ENCODE peak calls at places on chromosomes 12 and 14, in nine cellular contexts. One of them, this sample, is unnamed.

GRCh38 chr14:29798078-29798477 is 129.6 kb downstream of the PRKD1 start:
- DNase-seq in heart left ventricle: no peak
- DNase-seq in CD4-positive, CD25-positive, alpha-beta regulatory T cell: no peak
- DNase-seq in PC-9: no peak
- DNase-seq in CD8-positive, alpha-beta memory T cell: no peak
- DNase-seq in dorsolateral prefrontal cortex: no peak
- DNase-seq in stomach: no peak
- DNase-seq in body of pancreas: no peak
- DNase-seq in heart right ventricle: no peak
- DNase-seq in this sample: no peak

GRCh38 chr14:105931808-105932483 is 405.6 kb downstream of the TMEM121 start:
- DNase-seq in dorsolateral prefrontal cortex: no peak
- DNase-seq in CD4-positive, CD25-positive, alpha-beta regulatory T cell: peak; percentile 30
- DNase-seq in CD8-positive, alpha-beta memory T cell: no peak
- DNase-seq in heart right ventricle: no peak
- DNase-seq in heart left ventricle: peak; percentile 5
- DNase-seq in stomach: peak; percentile 9
- DNase-seq in body of pancreas: no peak
- DNase-seq in PC-9: no peak
- DNase-seq in this sample: no peak

GRCh38 chr12:82507656-82508055 is 149.3 kb downstream of the METTL25 start:
- DNase-seq in CD8-positive, alpha-beta memory T cell: no peak
- DNase-seq in PC-9: no peak
- DNase-seq in stomach: no peak
- DNase-seq in CD4-positive, CD25-positive, alpha-beta regulatory T cell: no peak
- DNase-seq in body of pancreas: no peak
- DNase-seq in heart right ventricle: no peak
- DNase-seq in dorsolateral prefrontal cortex: no peak
- DNase-seq in heart left ventricle: no peak
- DNase-seq in this sample: no peak

GRCh38 chr12:132415456-132416120 is 74.4 kb upstream of the FBRSL1 start:
- DNase-seq in CD8-positive, alpha-beta memory T cell: no peak
- DNase-seq in dorsolateral prefrontal cortex: no peak
- DNase-seq in stomach: no peak
- DNase-seq in CD4-positive, CD25-positive, alpha-beta regulatory T cell: no peak
- DNase-seq in heart right ventricle: no peak
- DNase-seq in body of pancreas: no peak
- DNase-seq in PC-9: no peak
- DNase-seq in heart left ventricle: no peak
- DNase-seq in this sample: no peak

GRCh38 chr12:91129662-91130362 is 18.5 kb upstream of the LUM start:
- DNase-seq in CD4-positive, CD25-positive, alpha-beta regulatory T cell: no peak
- DNase-seq in CD8-positive, alpha-beta memory T cell: no peak
- DNase-seq in PC-9: no peak
- DNase-seq in body of pancreas: no peak
- DNase-seq in heart left ventricle: no peak
- DNase-seq in dorsolateral prefrontal cortex: no peak
- DNase-seq in stomach: no peak
- DNase-seq in heart right ventricle: no peak
- DNase-seq in this sample: no peak

GRCh38 chr12:76029982-76030377 is 1.6 kb downstream of the PHLDA1 start:
- DNase-seq in PC-9: no peak
- DNase-seq in body of pancreas: peak; percentile 16
- DNase-seq in CD8-positive, alpha-beta memory T cell: no peak
- DNase-seq in CD4-positive, CD25-positive, alpha-beta regulatory T cell: no peak
- DNase-seq in dorsolateral prefrontal cortex: no peak
- DNase-seq in stomach: no peak
- DNase-seq in heart left ventricle: no peak
- DNase-seq in heart right ventricle: peak; percentile 18
- DNase-seq in this sample: no peak

GRCh38 chr12:52524898-52525591 is 4.9 kb upstream of the KRT5 start:
- DNase-seq in stomach: no peak
- DNase-seq in PC-9: no peak
- DNase-seq in heart right ventricle: no peak
- DNase-seq in body of pancreas: no peak
- DNase-seq in heart left ventricle: no peak
- DNase-seq in dorsolateral prefrontal cortex: no peak
- DNase-seq in CD8-positive, alpha-beta memory T cell: no peak
- DNase-seq in CD4-positive, CD25-positive, alpha-beta regulatory T cell: no peak
- DNase-seq in this sample: no peak

GRCh38 chr12:48118491-48118890 is 673 bp upstream of the PFKM start:
- DNase-seq in heart left ventricle: no peak
- DNase-seq in CD4-positive, CD25-positive, alpha-beta regulatory T cell: no peak
- DNase-seq in PC-9: no peak
- DNase-seq in CD8-positive, alpha-beta memory T cell: no peak
- DNase-seq in dorsolateral prefrontal cortex: no peak
- DNase-seq in body of pancreas: no peak
- DNase-seq in stomach: no peak
- DNase-seq in heart right ventricle: no peak
- DNase-seq in this sample: no peak

GRCh38 chr14:49928010-49928409 is 35.1 kb downstream of the ARF6 start:
- DNase-seq in CD8-positive, alpha-beta memory T cell: no peak
- DNase-seq in PC-9: no peak
- DNase-seq in stomach: no peak
- DNase-seq in body of pancreas: no peak
- DNase-seq in CD4-positive, CD25-positive, alpha-beta regulatory T cell: no peak
- DNase-seq in heart left ventricle: no peak
- DNase-seq in heart right ventricle: no peak
- DNase-seq in dorsolateral prefrontal cortex: no peak
- DNase-seq in this sample: no peak

GRCh38 chr12:46374711-46375110 is 2.1 kb upstream of the SLC38A2 start:
- DNase-seq in heart left ventricle: no peak
- DNase-seq in dorsolateral prefrontal cortex: no peak
- DNase-seq in stomach: no peak
- DNase-seq in CD4-positive, CD25-positive, alpha-beta regulatory T cell: no peak
- DNase-seq in body of pancreas: no peak
- DNase-seq in PC-9: no peak
- DNase-seq in heart right ventricle: no peak
- DNase-seq in CD8-positive, alpha-beta memory T cell: no peak
- DNase-seq in this sample: no peak

GRCh38 chr14:101494826-101495225 is 66.5 kb upstream of the DIO3 start:
- DNase-seq in heart right ventricle: no peak
- DNase-seq in body of pancreas: no peak
- DNase-seq in PC-9: no peak
- DNase-seq in CD8-positive, alpha-beta memory T cell: no peak
- DNase-seq in heart left ventricle: peak; percentile 6
- DNase-seq in stomach: peak; percentile 17
- DNase-seq in dorsolateral prefrontal cortex: no peak
- DNase-seq in CD4-positive, CD25-positive, alpha-beta regulatory T cell: no peak
- DNase-seq in this sample: no peak

GRCh38 chr12:63802012-63802608 is 22.4 kb downstream of the RXYLT1 start:
- DNase-seq in CD4-positive, CD25-positive, alpha-beta regulatory T cell: peak; percentile 34
- DNase-seq in stomach: no peak
- DNase-seq in heart left ventricle: no peak
- DNase-seq in CD8-positive, alpha-beta memory T cell: peak; percentile 17
- DNase-seq in dorsolateral prefrontal cortex: no peak
- DNase-seq in heart right ventricle: no peak
- DNase-seq in body of pancreas: no peak
- DNase-seq in PC-9: no peak
- DNase-seq in this sample: no peak

GRCh38 chr14:100159107-100159864 is at the start of gene DEGS2:
- DNase-seq in stomach: peak; percentile 85
- DNase-seq in heart left ventricle: peak; percentile 17
- DNase-seq in CD4-positive, CD25-positive, alpha-beta regulatory T cell: peak; percentile 44
- DNase-seq in heart right ventricle: no peak
- DNase-seq in dorsolateral prefrontal cortex: no peak
- DNase-seq in PC-9: no peak
- DNase-seq in CD8-positive, alpha-beta memory T cell: peak; percentile 36
- DNase-seq in body of pancreas: peak; percentile 67
- DNase-seq in this sample: no peak

GRCh38 chr12:19048943-19049342 is 80.6 kb upstream of the PLEKHA5 start:
- DNase-seq in body of pancreas: no peak
- DNase-seq in PC-9: no peak
- DNase-seq in heart left ventricle: no peak
- DNase-seq in stomach: no peak
- DNase-seq in dorsolateral prefrontal cortex: no peak
- DNase-seq in CD8-positive, alpha-beta memory T cell: peak; percentile 20
- DNase-seq in heart right ventricle: no peak
- DNase-seq in CD4-positive, CD25-positive, alpha-beta regulatory T cell: no peak
- DNase-seq in this sample: no peak

GRCh38 chr12:19033244-19033643 is 96.3 kb upstream of the PLEKHA5 start:
- DNase-seq in stomach: no peak
- DNase-seq in PC-9: no peak
- DNase-seq in CD4-positive, CD25-positive, alpha-beta regulatory T cell: no peak
- DNase-seq in body of pancreas: no peak
- DNase-seq in CD8-positive, alpha-beta memory T cell: no peak
- DNase-seq in heart left ventricle: no peak
- DNase-seq in heart right ventricle: no peak
- DNase-seq in dorsolateral prefrontal cortex: no peak
- DNase-seq in this sample: no peak

DNA sequence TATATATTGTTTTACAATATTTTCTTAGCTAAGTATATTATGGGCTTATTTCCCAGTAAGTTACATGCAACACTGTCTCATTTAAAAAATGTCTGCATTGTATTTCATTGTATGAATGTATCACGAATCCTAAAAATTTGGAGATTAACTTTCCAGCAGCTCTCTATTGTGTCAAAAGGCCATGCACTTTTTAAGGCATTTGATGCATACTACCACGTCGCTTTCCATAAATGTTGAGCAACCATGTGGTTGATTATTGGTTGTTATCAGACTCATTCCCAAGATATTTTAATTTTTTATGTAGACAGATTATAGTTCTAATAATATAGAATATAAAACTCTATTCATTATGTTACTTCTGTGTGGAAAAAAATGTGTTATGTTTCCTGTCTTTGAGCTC is 79.9 kb downstream of the SMOC1 start:
- DNase-seq in CD4-positive, CD25-positive, alpha-beta regulatory T cell: no peak
- DNase-seq in stomach: no peak
- DNase-seq in dorsolateral prefrontal cortex: no peak
- DNase-seq in body of pancreas: no peak
- DNase-seq in PC-9: no peak
- DNase-seq in heart left ventricle: no peak
- DNase-seq in CD8-positive, alpha-beta memory T cell: no peak
- DNase-seq in heart right ventricle: no peak
- DNase-seq in this sample: no peak
- H3K27me3 ChIP-seq in CD4-positive, CD25-positive, alpha-beta regulatory T cell: no peaks in the 10 kb centered on the region
- H3K27me3 ChIP-seq in stomach: no peaks in the 10 kb centered on the region
- H3K27me3 ChIP-seq in dorsolateral prefrontal cortex: no peaks in the 10 kb centered on the region
- H3K27me3 ChIP-seq in body of pancreas: no peaks in the 10 kb centered on the region
- H3K27me3 ChIP-seq in PC-9: peaks cover 19% of the 10 kb centered on the region
- H3K27me3 ChIP-seq in heart left ventricle: peaks cover 9% of the 10 kb centered on the region
- H3K27me3 ChIP-seq in CD8-positive, alpha-beta memory T cell: no peaks in the 10 kb centered on the region
- H3K27me3 ChIP-seq in heart right ventricle: no peaks in the 10 kb centered on the region
- H3K27me3 ChIP-seq in this sample: peaks cover 42% of the 10 kb centered on the region

GRCh38 chr12:87365423-87365822 is 663.8 kb downstream of the C12orf50 start:
- DNase-seq in PC-9: no peak
- DNase-seq in CD8-positive, alpha-beta memory T cell: no peak
- DNase-seq in body of pancreas: no peak
- DNase-seq in CD4-positive, CD25-positive, alpha-beta regulatory T cell: no peak
- DNase-seq in heart left ventricle: no peak
- DNase-seq in dorsolateral prefrontal cortex: no peak
- DNase-seq in stomach: no peak
- DNase-seq in heart right ventricle: no peak
- DNase-seq in this sample: no peak

GRCh38 chr12:87369161-87369560 is 660.0 kb downstream of the C12orf50 start:
- DNase-seq in PC-9: no peak
- DNase-seq in CD4-positive, CD25-positive, alpha-beta regulatory T cell: no peak
- DNase-seq in CD8-positive, alpha-beta memory T cell: no peak
- DNase-seq in stomach: no peak
- DNase-seq in body of pancreas: no peak
- DNase-seq in heart right ventricle: no peak
- DNase-seq in dorsolateral prefrontal cortex: no peak
- DNase-seq in heart left ventricle: no peak
- DNase-seq in this sample: no peak

GRCh38 chr12:87363497-87364084 is 665.6 kb downstream of the C12orf50 start:
- DNase-seq in PC-9: no peak
- DNase-seq in dorsolateral prefrontal cortex: no peak
- DNase-seq in CD4-positive, CD25-positive, alpha-beta regulatory T cell: no peak
- DNase-seq in body of pancreas: no peak
- DNase-seq in CD8-positive, alpha-beta memory T cell: no peak
- DNase-seq in heart right ventricle: no peak
- DNase-seq in stomach: no peak
- DNase-seq in heart left ventricle: no peak
- DNase-seq in this sample: no peak

GRCh38 chr12:87368259-87368658 is 660.9 kb downstream of the C12orf50 start:
- DNase-seq in heart right ventricle: no peak
- DNase-seq in heart left ventricle: no peak
- DNase-seq in PC-9: no peak
- DNase-seq in dorsolateral prefrontal cortex: no peak
- DNase-seq in CD4-positive, CD25-positive, alpha-beta regulatory T cell: no peak
- DNase-seq in CD8-positive, alpha-beta memory T cell: no peak
- DNase-seq in stomach: no peak
- DNase-seq in body of pancreas: no peak
- DNase-seq in this sample: no peak
- H3K27me3 ChIP-seq in heart right ventricle: no peaks in the 10 kb centered on the region
- H3K27me3 ChIP-seq in heart left ventricle: no peaks in the 10 kb centered on the region
- H3K27me3 ChIP-seq in PC-9: no peaks in the 10 kb centered on the region
- H3K27me3 ChIP-seq in dorsolateral prefrontal cortex: no peaks in the 10 kb centered on the region
- H3K27me3 ChIP-seq in CD4-positive, CD25-positive, alpha-beta regulatory T cell: no peaks in the 10 kb centered on the region
- H3K27me3 ChIP-seq in CD8-positive, alpha-beta memory T cell: no peaks in the 10 kb centered on the region
- H3K27me3 ChIP-seq in stomach: no peaks in the 10 kb centered on the region
- H3K27me3 ChIP-seq in body of pancreas: no peaks in the 10 kb centered on the region
- H3K27me3 ChIP-seq in this sample: no peaks in the 10 kb centered on the region

GRCh38 chr12:114450511-114451300 is 44.8 kb upstream of the TBX5 start:
- DNase-seq in stomach: no peak
- DNase-seq in CD8-positive, alpha-beta memory T cell: no peak
- DNase-seq in heart left ventricle: no peak
- DNase-seq in heart right ventricle: no peak
- DNase-seq in dorsolateral prefrontal cortex: no peak
- DNase-seq in PC-9: no peak
- DNase-seq in body of pancreas: no peak
- DNase-seq in CD4-positive, CD25-positive, alpha-beta regulatory T cell: no peak
- DNase-seq in this sample: no peak
- H3K27me3 ChIP-seq in stomach: peaks cover 92% of the 10 kb centered on the region
- H3K27me3 ChIP-seq in CD8-positive, alpha-beta memory T cell: peaks cover 6% of the 10 kb centered on the region
- H3K27me3 ChIP-seq in heart left ventricle: peaks cover 50% of the 10 kb centered on the region
- H3K27me3 ChIP-seq in heart right ventricle: no peaks in the 10 kb centered on the region
- H3K27me3 ChIP-seq in dorsolateral prefrontal cortex: peaks cover 81% of the 10 kb centered on the region
- H3K27me3 ChIP-seq in PC-9: peaks cover 62% of the 10 kb centered on the region
- H3K27me3 ChIP-seq in body of pancreas: peaks cover 11% of the 10 kb centered on the region
- H3K27me3 ChIP-seq in CD4-positive, CD25-positive, alpha-beta regulatory T cell: peaks cover 22% of the 10 kb centered on the region
- H3K27me3 ChIP-seq in this sample: peaks cover 89% of the 10 kb centered on the region

GRCh38 chr14:63050694-63051093 is 5.4 kb upstream of the KCNH5 start:
- DNase-seq in stomach: no peak
- DNase-seq in heart right ventricle: no peak
- DNase-seq in CD8-positive, alpha-beta memory T cell: no peak
- DNase-seq in CD4-positive, CD25-positive, alpha-beta regulatory T cell: no peak
- DNase-seq in PC-9: no peak
- DNase-seq in body of pancreas: no peak
- DNase-seq in heart left ventricle: no peak
- DNase-seq in dorsolateral prefrontal cortex: no peak
- DNase-seq in this sample: no peak

GRCh38 chr14:63045612-63046320 is 508 bp upstream of the KCNH5 start:
- DNase-seq in heart right ventricle: no peak
- DNase-seq in dorsolateral prefrontal cortex: peak; percentile 72
- DNase-seq in CD4-positive, CD25-positive, alpha-beta regulatory T cell: no peak
- DNase-seq in body of pancreas: peak; percentile 20
- DNase-seq in stomach: no peak
- DNase-seq in heart left ventricle: peak; percentile 16
- DNase-seq in PC-9: no peak
- DNase-seq in CD8-positive, alpha-beta memory T cell: no peak
- DNase-seq in this sample: no peak

GRCh38 chr14:63051301-63051700 is 6.0 kb upstream of the KCNH5 start:
- DNase-seq in heart right ventricle: no peak
- DNase-seq in body of pancreas: no peak
- DNase-seq in PC-9: no peak
- DNase-seq in dorsolateral prefrontal cortex: no peak
- DNase-seq in stomach: no peak
- DNase-seq in heart left ventricle: no peak
- DNase-seq in CD4-positive, CD25-positive, alpha-beta regulatory T cell: no peak
- DNase-seq in CD8-positive, alpha-beta memory T cell: no peak
- DNase-seq in this sample: no peak

GRCh38 chr14:63045234-63045611 is at the start of gene KCNH5:
- DNase-seq in CD8-positive, alpha-beta memory T cell: no peak
- DNase-seq in stomach: no peak
- DNase-seq in dorsolateral prefrontal cortex: peak; percentile 76
- DNase-seq in CD4-positive, CD25-positive, alpha-beta regulatory T cell: no peak
- DNase-seq in body of pancreas: peak; percentile 13
- DNase-seq in heart left ventricle: peak; percentile 22
- DNase-seq in heart right ventricle: peak; percentile 25
- DNase-seq in PC-9: no peak
- DNase-seq in this sample: peak; percentile 16

GRCh38 chr14:63046339-63047268 is 1.3 kb upstream of the KCNH5 start:
- DNase-seq in stomach: no peak
- DNase-seq in CD4-positive, CD25-positive, alpha-beta regulatory T cell: no peak
- DNase-seq in heart left ventricle: no peak
- DNase-seq in CD8-positive, alpha-beta memory T cell: no peak
- DNase-seq in heart right ventricle: no peak
- DNase-seq in PC-9: no peak
- DNase-seq in dorsolateral prefrontal cortex: no peak
- DNase-seq in body of pancreas: no peak
- DNase-seq in this sample: no peak
- H3K27me3 ChIP-seq in stomach: peaks cover 80% of the 10 kb centered on the region
- H3K27me3 ChIP-seq in CD4-positive, CD25-positive, alpha-beta regulatory T cell: peaks cover 13% of the 10 kb centered on the region
- H3K27me3 ChIP-seq in heart left ventricle: peaks cover 52% of the 10 kb centered on the region
- H3K27me3 ChIP-seq in CD8-positive, alpha-beta memory T cell: no peaks in the 10 kb centered on the region
- H3K27me3 ChIP-seq in heart right ventricle: peaks cover 19% of the 10 kb centered on the region
- H3K27me3 ChIP-seq in PC-9: no peaks in the 10 kb centered on the region
- H3K27me3 ChIP-seq in dorsolateral prefrontal cortex: peaks cover 25% of the 10 kb centered on the region
- H3K27me3 ChIP-seq in body of pancreas: peaks cover 14% of the 10 kb centered on the region
- H3K27me3 ChIP-seq in this sample: peaks cover 98% of the 10 kb centered on the region

This sample was measured in left ventricle myocardium inferior.